ENCODE peak calls at places on chromosomes 12 and 14, in five cellular contexts. One of them, this sample, is unnamed.

GRCh38 chr12:53737951-53738833 is 10.9 kb upstream of the CALCOCO1 start:
- DNase-seq in psoas muscle: no peak
- DNase-seq in H7: peak; percentile 97
- DNase-seq in stimulated activated CD4-positive, alpha-beta T cell treated with anti-CD3 and anti-CD28 coated beads, Interleukin-2, amount 100 ng/mL, for 24 hours: peak; percentile 52
- DNase-seq in NCI-H748 treated with DMSO at 0.1 percent for 48 hours: no peak
- DNase-seq in this sample: no peak

GRCh38 chr12:80068173-80068572 is 31.2 kb upstream of the OTOGL start:
- DNase-seq in stimulated activated CD4-positive, alpha-beta T cell treated with anti-CD3 and anti-CD28 coated beads, Interleukin-2, amount 100 ng/mL, for 24 hours: no peak
- DNase-seq in psoas muscle: no peak
- DNase-seq in NCI-H748 treated with DMSO at 0.1 percent for 48 hours: no peak
- DNase-seq in H7: peak; percentile 43
- DNase-seq in this sample: no peak

GRCh38 chr14:59190372-59190771 is 1.9 kb downstream of the DAAM1 start:
- DNase-seq in stimulated activated CD4-positive, alpha-beta T cell treated with anti-CD3 and anti-CD28 coated beads, Interleukin-2, amount 100 ng/mL, for 24 hours: no peak
- DNase-seq in H7: peak; percentile 64
- DNase-seq in NCI-H748 treated with DMSO at 0.1 percent for 48 hours: peak; percentile 75
- DNase-seq in psoas muscle: no peak
- DNase-seq in this sample: peak; percentile 57

GRCh38 chr12:124605869-124606774 is 38.7 kb upstream of the NCOR2 start:
- DNase-seq in psoas muscle: no peak
- DNase-seq in H7: peak; percentile 54
- DNase-seq in NCI-H748 treated with DMSO at 0.1 percent for 48 hours: no peak
- DNase-seq in stimulated activated CD4-positive, alpha-beta T cell treated with anti-CD3 and anti-CD28 coated beads, Interleukin-2, amount 100 ng/mL, for 24 hours: no peak
- DNase-seq in this sample: no peak

GRCh38 chr14:89378119-89378518 is 38.9 kb downstream of the FOXN3 start:
- DNase-seq in stimulated activated CD4-positive, alpha-beta T cell treated with anti-CD3 and anti-CD28 coated beads, Interleukin-2, amount 100 ng/mL, for 24 hours: peak; percentile 38
- DNase-seq in NCI-H748 treated with DMSO at 0.1 percent for 48 hours: no peak
- DNase-seq in psoas muscle: no peak
- DNase-seq in H7: no peak
- DNase-seq in this sample: peak; percentile 28

GRCh38 chr12:6181166-6181565 is 19.0 kb upstream of the CD9 start:
- DNase-seq in stimulated activated CD4-positive, alpha-beta T cell treated with anti-CD3 and anti-CD28 coated beads, Interleukin-2, amount 100 ng/mL, for 24 hours: no peak
- DNase-seq in NCI-H748 treated with DMSO at 0.1 percent for 48 hours: no peak
- DNase-seq in psoas muscle: no peak
- DNase-seq in H7: no peak
- DNase-seq in this sample: no peak

GRCh38 chr12:9792961-9793617 is 32.4 kb upstream of the CD69 start:
- DNase-seq in NCI-H748 treated with DMSO at 0.1 percent for 48 hours: no peak
- DNase-seq in psoas muscle: no peak
- DNase-seq in H7: no peak
- DNase-seq in stimulated activated CD4-positive, alpha-beta T cell treated with anti-CD3 and anti-CD28 coated beads, Interleukin-2, amount 100 ng/mL, for 24 hours: no peak
- DNase-seq in this sample: no peak

GRCh38 chr12:86543716-86544115 is 287.5 kb upstream of the MGAT4C start:
- DNase-seq in NCI-H748 treated with DMSO at 0.1 percent for 48 hours: no peak
- DNase-seq in psoas muscle: no peak
- DNase-seq in H7: peak; percentile 1
- DNase-seq in stimulated activated CD4-positive, alpha-beta T cell treated with anti-CD3 and anti-CD28 coated beads, Interleukin-2, amount 100 ng/mL, for 24 hours: no peak
- DNase-seq in this sample: no peak

GRCh38 chr12:124852329-124852831 is 11.3 kb downstream of the SCARB1 start:
- DNase-seq in psoas muscle: no peak
- DNase-seq in stimulated activated CD4-positive, alpha-beta T cell treated with anti-CD3 and anti-CD28 coated beads, Interleukin-2, amount 100 ng/mL, for 24 hours: no peak
- DNase-seq in H7: no peak
- DNase-seq in NCI-H748 treated with DMSO at 0.1 percent for 48 hours: no peak
- DNase-seq in this sample: no peak

GRCh38 chr12:94147377-94147990 is 893 bp upstream of the PLXNC1 start:
- DNase-seq in NCI-H748 treated with DMSO at 0.1 percent for 48 hours: no peak
- DNase-seq in psoas muscle: no peak
- DNase-seq in H7: peak; percentile 41
- DNase-seq in stimulated activated CD4-positive, alpha-beta T cell treated with anti-CD3 and anti-CD28 coated beads, Interleukin-2, amount 100 ng/mL, for 24 hours: no peak
- DNase-seq in this sample: no peak

GRCh38 chr12:83040339-83040738 is 353.6 kb downstream of the TMTC2 start:
- DNase-seq in H7: no peak
- DNase-seq in NCI-H748 treated with DMSO at 0.1 percent for 48 hours: no peak
- DNase-seq in psoas muscle: no peak
- DNase-seq in stimulated activated CD4-positive, alpha-beta T cell treated with anti-CD3 and anti-CD28 coated beads, Interleukin-2, amount 100 ng/mL, for 24 hours: no peak
- DNase-seq in this sample: peak; percentile 11

GRCh38 chr14:104819361-104819771 is 18.5 kb downstream of the ZBTB42 start:
- DNase-seq in stimulated activated CD4-positive, alpha-beta T cell treated with anti-CD3 and anti-CD28 coated beads, Interleukin-2, amount 100 ng/mL, for 24 hours: no peak
- DNase-seq in H7: peak; percentile 26
- DNase-seq in NCI-H748 treated with DMSO at 0.1 percent for 48 hours: no peak
- DNase-seq in psoas muscle: no peak
- DNase-seq in this sample: no peak

GRCh38 chr12:5171701-5172100 is 128.0 kb downstream of the KCNA5 start:
- DNase-seq in H7: peak; percentile 77
- DNase-seq in NCI-H748 treated with DMSO at 0.1 percent for 48 hours: no peak
- DNase-seq in psoas muscle: no peak
- DNase-seq in stimulated activated CD4-positive, alpha-beta T cell treated with anti-CD3 and anti-CD28 coated beads, Interleukin-2, amount 100 ng/mL, for 24 hours: no peak
- DNase-seq in this sample: peak; percentile 61

GRCh38 chr14:104898195-104898558 is 26.5 kb upstream of the PLD4 start:
- DNase-seq in NCI-H748 treated with DMSO at 0.1 percent for 48 hours: no peak
- DNase-seq in stimulated activated CD4-positive, alpha-beta T cell treated with anti-CD3 and anti-CD28 coated beads, Interleukin-2, amount 100 ng/mL, for 24 hours: no peak
- DNase-seq in H7: no peak
- DNase-seq in psoas muscle: no peak
- DNase-seq in this sample: no peak

GRCh38 chr12:53048033-53048779 is 1.7 kb upstream of the TNS2 start:
- DNase-seq in H7: peak; percentile 59
- DNase-seq in stimulated activated CD4-positive, alpha-beta T cell treated with anti-CD3 and anti-CD28 coated beads, Interleukin-2, amount 100 ng/mL, for 24 hours: no peak
- DNase-seq in psoas muscle: peak; percentile 83
- DNase-seq in NCI-H748 treated with DMSO at 0.1 percent for 48 hours: no peak
- DNase-seq in this sample: no peak

GRCh38 chr12:120466560-120467315 is 2.8 kb downstream of the SRSF9 start:
- DNase-seq in NCI-H748 treated with DMSO at 0.1 percent for 48 hours: no peak
- DNase-seq in stimulated activated CD4-positive, alpha-beta T cell treated with anti-CD3 and anti-CD28 coated beads, Interleukin-2, amount 100 ng/mL, for 24 hours: peak; percentile 44
- DNase-seq in psoas muscle: peak; percentile 20
- DNase-seq in H7: no peak
- DNase-seq in this sample: peak; percentile 47

GRCh38 chr14:40119321-40119720 is 687.1 kb upstream of the FBXO33 start:
- DNase-seq in H7: no peak
- DNase-seq in psoas muscle: no peak
- DNase-seq in stimulated activated CD4-positive, alpha-beta T cell treated with anti-CD3 and anti-CD28 coated beads, Interleukin-2, amount 100 ng/mL, for 24 hours: no peak
- DNase-seq in NCI-H748 treated with DMSO at 0.1 percent for 48 hours: no peak
- DNase-seq in this sample: peak; percentile 30

GRCh38 chr12:123119808-123120207 is 31.1 kb downstream of the PITPNM2 start:
- DNase-seq in psoas muscle: no peak
- DNase-seq in NCI-H748 treated with DMSO at 0.1 percent for 48 hours: no peak
- DNase-seq in stimulated activated CD4-positive, alpha-beta T cell treated with anti-CD3 and anti-CD28 coated beads, Interleukin-2, amount 100 ng/mL, for 24 hours: peak; percentile 50
- DNase-seq in H7: no peak
- DNase-seq in this sample: no peak

GRCh38 chr14:92651106-92651792 is 97.2 kb downstream of the LGMN start:
- DNase-seq in NCI-H748 treated with DMSO at 0.1 percent for 48 hours: no peak
- DNase-seq in psoas muscle: peak; percentile 35
- DNase-seq in stimulated activated CD4-positive, alpha-beta T cell treated with anti-CD3 and anti-CD28 coated beads, Interleukin-2, amount 100 ng/mL, for 24 hours: peak; percentile 79
- DNase-seq in H7: peak; percentile 59
- DNase-seq in this sample: peak; percentile 45

GRCh38 chr14:50040401-50040775 is 76.0 kb downstream of the VCPKMT start:
- DNase-seq in H7: no peak
- DNase-seq in psoas muscle: no peak
- DNase-seq in stimulated activated CD4-positive, alpha-beta T cell treated with anti-CD3 and anti-CD28 coated beads, Interleukin-2, amount 100 ng/mL, for 24 hours: peak; percentile 33
- DNase-seq in NCI-H748 treated with DMSO at 0.1 percent for 48 hours: no peak
- DNase-seq in this sample: no peak

GRCh38 chr14:101196795-101197590 is 293.5 kb upstream of the RTL1 start:
- DNase-seq in NCI-H748 treated with DMSO at 0.1 percent for 48 hours: no peak
- DNase-seq in psoas muscle: no peak
- DNase-seq in stimulated activated CD4-positive, alpha-beta T cell treated with anti-CD3 and anti-CD28 coated beads, Interleukin-2, amount 100 ng/mL, for 24 hours: peak; percentile 13
- DNase-seq in H7: peak; percentile 82
- DNase-seq in this sample: no peak

GRCh38 chr14:24308342-24309124 is 756 bp upstream of the CIDEB start:
- DNase-seq in psoas muscle: no peak
- DNase-seq in H7: no peak
- DNase-seq in NCI-H748 treated with DMSO at 0.1 percent for 48 hours: no peak
- DNase-seq in stimulated activated CD4-positive, alpha-beta T cell treated with anti-CD3 and anti-CD28 coated beads, Interleukin-2, amount 100 ng/mL, for 24 hours: no peak
- DNase-seq in this sample: no peak

GRCh38 chr12:24012528-24012927 is 63.1 kb upstream of the SOX5 start:
- DNase-seq in stimulated activated CD4-positive, alpha-beta T cell treated with anti-CD3 and anti-CD28 coated beads, Interleukin-2, amount 100 ng/mL, for 24 hours: no peak
- DNase-seq in psoas muscle: no peak
- DNase-seq in H7: no peak
- DNase-seq in NCI-H748 treated with DMSO at 0.1 percent for 48 hours: no peak
- DNase-seq in this sample: peak; percentile 43

GRCh38 chr12:108609535-108610335 is 11.9 kb upstream of the TMEM119 start:
- DNase-seq in NCI-H748 treated with DMSO at 0.1 percent for 48 hours: no peak
- DNase-seq in H7: no peak
- DNase-seq in stimulated activated CD4-positive, alpha-beta T cell treated with anti-CD3 and anti-CD28 coated beads, Interleukin-2, amount 100 ng/mL, for 24 hours: no peak
- DNase-seq in psoas muscle: peak; percentile 75
- DNase-seq in this sample: peak; percentile 34

GRCh38 chr12:21598651-21599050 is 6.0 kb downstream of the GYS2 start:
- DNase-seq in psoas muscle: no peak
- DNase-seq in H7: no peak
- DNase-seq in stimulated activated CD4-positive, alpha-beta T cell treated with anti-CD3 and anti-CD28 coated beads, Interleukin-2, amount 100 ng/mL, for 24 hours: no peak
- DNase-seq in NCI-H748 treated with DMSO at 0.1 percent for 48 hours: no peak
- DNase-seq in this sample: no peak

GRCh38 chr12:56206373-56207166 is 15.2 kb downstream of the RNF41 start:
- DNase-seq in stimulated activated CD4-positive, alpha-beta T cell treated with anti-CD3 and anti-CD28 coated beads, Interleukin-2, amount 100 ng/mL, for 24 hours: no peak
- DNase-seq in psoas muscle: peak; percentile 43
- DNase-seq in NCI-H748 treated with DMSO at 0.1 percent for 48 hours: peak; percentile 11
- DNase-seq in H7: peak; percentile 85
- DNase-seq in this sample: peak; percentile 64

GRCh38 chr12:6082613-6083012 is 41.9 kb downstream of the VWF start:
- DNase-seq in H7: no peak
- DNase-seq in stimulated activated CD4-positive, alpha-beta T cell treated with anti-CD3 and anti-CD28 coated beads, Interleukin-2, amount 100 ng/mL, for 24 hours: no peak
- DNase-seq in psoas muscle: no peak
- DNase-seq in NCI-H748 treated with DMSO at 0.1 percent for 48 hours: no peak
- DNase-seq in this sample: peak; percentile 36

GRCh38 chr12:112035219-112035765 is 22.1 kb downstream of the ERP29 start:
- DNase-seq in stimulated activated CD4-positive, alpha-beta T cell treated with anti-CD3 and anti-CD28 coated beads, Interleukin-2, amount 100 ng/mL, for 24 hours: no peak
- DNase-seq in H7: no peak
- DNase-seq in NCI-H748 treated with DMSO at 0.1 percent for 48 hours: no peak
- DNase-seq in psoas muscle: no peak
- DNase-seq in this sample: no peak

GRCh38 chr12:14310866-14311265 is 54.6 kb upstream of the ATF7IP start:
- DNase-seq in psoas muscle: no peak
- DNase-seq in stimulated activated CD4-positive, alpha-beta T cell treated with anti-CD3 and anti-CD28 coated beads, Interleukin-2, amount 100 ng/mL, for 24 hours: no peak
- DNase-seq in H7: no peak
- DNase-seq in NCI-H748 treated with DMSO at 0.1 percent for 48 hours: no peak
- DNase-seq in this sample: no peak

GRCh38 chr14:39428118-39428517 is 4.1 kb downstream of the FBXO33 start:
- DNase-seq in H7: no peak
- DNase-seq in psoas muscle: no peak
- DNase-seq in stimulated activated CD4-positive, alpha-beta T cell treated with anti-CD3 and anti-CD28 coated beads, Interleukin-2, amount 100 ng/mL, for 24 hours: no peak
- DNase-seq in NCI-H748 treated with DMSO at 0.1 percent for 48 hours: no peak
- DNase-seq in this sample: no peak

GRCh38 chr14:99118046-99118721 is 153.8 kb downstream of the BCL11B start:
- DNase-seq in NCI-H748 treated with DMSO at 0.1 percent for 48 hours: no peak
- DNase-seq in stimulated activated CD4-positive, alpha-beta T cell treated with anti-CD3 and anti-CD28 coated beads, Interleukin-2, amount 100 ng/mL, for 24 hours: peak; percentile 15
- DNase-seq in psoas muscle: no peak
- DNase-seq in H7: peak; percentile 73
- DNase-seq in this sample: peak; percentile 36

GRCh38 chr14:74953686-74954085 is 1.7 kb downstream of the PGF start:
- DNase-seq in stimulated activated CD4-positive, alpha-beta T cell treated with anti-CD3 and anti-CD28 coated beads, Interleukin-2, amount 100 ng/mL, for 24 hours: no peak
- DNase-seq in H7: no peak
- DNase-seq in NCI-H748 treated with DMSO at 0.1 percent for 48 hours: no peak
- DNase-seq in psoas muscle: no peak
- DNase-seq in this sample: no peak

GRCh38 chr14:33596211-33597080 is 354.4 kb downstream of the EGLN3 start:
- DNase-seq in H7: no peak
- DNase-seq in NCI-H748 treated with DMSO at 0.1 percent for 48 hours: no peak
- DNase-seq in stimulated activated CD4-positive, alpha-beta T cell treated with anti-CD3 and anti-CD28 coated beads, Interleukin-2, amount 100 ng/mL, for 24 hours: no peak
- DNase-seq in psoas muscle: no peak
- DNase-seq in this sample: no peak

GRCh38 chr12:6333566-6333965 is 8.3 kb downstream of the TNFRSF1A start:
- DNase-seq in psoas muscle: no peak
- DNase-seq in H7: no peak
- DNase-seq in NCI-H748 treated with DMSO at 0.1 percent for 48 hours: no peak
- DNase-seq in stimulated activated CD4-positive, alpha-beta T cell treated with anti-CD3 and anti-CD28 coated beads, Interleukin-2, amount 100 ng/mL, for 24 hours: no peak
- DNase-seq in this sample: no peak

GRCh38 chr12:16435875-16436554 is 88.6 kb downstream of the MGST1 start:
- DNase-seq in NCI-H748 treated with DMSO at 0.1 percent for 48 hours: no peak
- DNase-seq in H7: no peak
- DNase-seq in psoas muscle: no peak
- DNase-seq in stimulated activated CD4-positive, alpha-beta T cell treated with anti-CD3 and anti-CD28 coated beads, Interleukin-2, amount 100 ng/mL, for 24 hours: no peak
- DNase-seq in this sample: no peak

GRCh38 chr14:85187521-85187920 is 342.4 kb upstream of the FLRT2 start:
- DNase-seq in NCI-H748 treated with DMSO at 0.1 percent for 48 hours: no peak
- DNase-seq in H7: no peak
- DNase-seq in stimulated activated CD4-positive, alpha-beta T cell treated with anti-CD3 and anti-CD28 coated beads, Interleukin-2, amount 100 ng/mL, for 24 hours: no peak
- DNase-seq in psoas muscle: no peak
- DNase-seq in this sample: no peak

GRCh38 chr12:107107381-107107780 is 14.0 kb upstream of the CRY1 start:
- DNase-seq in stimulated activated CD4-positive, alpha-beta T cell treated with anti-CD3 and anti-CD28 coated beads, Interleukin-2, amount 100 ng/mL, for 24 hours: no peak
- DNase-seq in H7: no peak
- DNase-seq in NCI-H748 treated with DMSO at 0.1 percent for 48 hours: no peak
- DNase-seq in psoas muscle: no peak
- DNase-seq in this sample: no peak

GRCh38 chr12:30996255-30996654 is 69.7 kb downstream of the TSPAN11 start:
- DNase-seq in H7: no peak
- DNase-seq in psoas muscle: no peak
- DNase-seq in stimulated activated CD4-positive, alpha-beta T cell treated with anti-CD3 and anti-CD28 coated beads, Interleukin-2, amount 100 ng/mL, for 24 hours: no peak
- DNase-seq in NCI-H748 treated with DMSO at 0.1 percent for 48 hours: no peak
- DNase-seq in this sample: no peak

GRCh38 chr14:81400202-81400678 is at the start of gene STON2:
- DNase-seq in psoas muscle: peak; percentile 61
- DNase-seq in NCI-H748 treated with DMSO at 0.1 percent for 48 hours: peak; percentile 26
- DNase-seq in H7: no peak
- DNase-seq in stimulated activated CD4-positive, alpha-beta T cell treated with anti-CD3 and anti-CD28 coated beads, Interleukin-2, amount 100 ng/mL, for 24 hours: no peak
- DNase-seq in this sample: peak; percentile 33

This sample was measured in cardiac muscle cell.